ENCODE peak calls at places on chromosomes 16 and 17, in six cellular contexts. F is tibial artery, U is uterus, K is ovary, P is neuronal stem cell, H is upper lobe of right lung. O is an unnamed sample. For H3K27me3, the result is how much of the 10 kb centered on the place peaks cover.

GRCh38 chr16:12819126-12820117 is 15.7 kb upstream of the CPPED1 start:
- DNase-seq in F (peak), U (peak), K (peak), P (peak), H (peak), O (peak)

GRCh38 chr17:44004761-44005526 is 522 bp downstream of the NAGS start:
- DNase-seq in F (no peak), U (no peak), K (peak), P (no peak), H (peak), O (peak)

GRCh38 chr16:77387810-77388209 is 47.0 kb downstream of the ADAMTS18 start:
- DNase-seq in F (no peak), U (no peak), K (no peak), P (no peak), H (no peak), O (no peak)

GRCh38 chr17:34598161-34598776 is 18.9 kb downstream of the TMEM132E start:
- DNase-seq in F (no peak), U (no peak), K (no peak), P (no peak), H (no peak), O (no peak)

GRCh38 chr16:88968589-88969280 is 8.3 kb downstream of the CBFA2T3 start:
- DNase-seq in F (no peak), U (no peak), K (no peak), P (no peak), H (no peak), O (no peak)

GRCh38 chr16:1380195-1380594 is 28.5 kb downstream of the GNPTG start:
- DNase-seq in F (no peak), U (no peak), K (no peak), P (no peak), H (no peak), O (no peak)

GRCh38 chr17:38658741-38659345 is 15.9 kb downstream of the EPOP start:
- DNase-seq in F (peak), U (no peak), K (no peak), P (no peak), H (peak), O (no peak)

GRCh38 chr16:84156342-84156784 is 11.3 kb downstream of the DNAAF1 start:
- DNase-seq in F (no peak), U (no peak), K (no peak), P (no peak), H (peak), O (no peak)

GRCh38 chr17:17911003-17911613 is 61.1 kb downstream of the TOM1L2 start:
- DNase-seq in F (no peak), U (no peak), K (no peak), P (no peak), H (peak), O (no peak)

GRCh38 chr16:87203060-87203656 is 114.0 kb downstream of the C16orf95 start:
- DNase-seq in F (peak), U (no peak), K (no peak), P (peak), H (peak), O (peak)

GRCh38 chr17:51618485-51618884 is 358.1 kb downstream of the UTP18 start:
- DNase-seq in F (no peak), U (no peak), K (no peak), P (no peak), H (no peak), O (no peak)

GRCh38 chr16:11047057-11047456 is 102.7 kb downstream of the CLEC16A start:
- DNase-seq in F (no peak), U (peak), K (no peak), P (no peak), H (no peak), O (no peak)

GRCh38 chr17:68035131-68035522 is 408 bp upstream of the KPNA2 start:
- DNase-seq in F (peak), U (peak), K (peak), P (no peak), H (peak), O (peak)

GRCh38 chr16:72997141-72997542 is 50.8 kb downstream of the ZFHX3 start:
- DNase-seq in F (peak), U (peak), K (no peak), P (no peak), H (no peak), O (peak)

GRCh38 chr16:76486740-76487139 is 209.5 kb downstream of the CNTNAP4 start:
- DNase-seq in F (no peak), U (no peak), K (no peak), P (no peak), H (no peak), O (no peak)

GRCh38 chr17:56908061-56908542 is 5.7 kb downstream of the TRIM25 start:
- DNase-seq in F (peak), U (no peak), K (no peak), P (no peak), H (peak), O (peak)

GRCh38 chr17:57091186-57091618 is 6.2 kb downstream of the AKAP1 start:
- DNase-seq in F (peak), U (no peak), K (no peak), P (no peak), H (no peak), O (peak)

GRCh38 chr17:80438806-80439205 is 23.8 kb downstream of the ENDOV start:
- DNase-seq in F (no peak), U (no peak), K (no peak), P (no peak), H (no peak), O (no peak)

GRCh38 chr16:69762843-69763556 is 868 bp downstream of the WWP2 start:
- DNase-seq in F (no peak), U (no peak), K (no peak), P (no peak), H (no peak), O (no peak)

GRCh38 chr16:75130150-75130771 is 13.7 kb upstream of the LDHD start:
- DNase-seq in F (no peak), U (no peak), K (no peak), P (no peak), H (no peak), O (no peak)

GRCh38 chr16:4675864-4676786 is 17.2 kb upstream of the NUDT16L1 start:
- DNase-seq in F (no peak), U (no peak), K (no peak), P (no peak), H (no peak), O (no peak)

GRCh38 chr16:73193464-73193863 is 145.5 kb upstream of the ZFHX3 start:
- DNase-seq in F (no peak), U (no peak), K (no peak), P (no peak), H (no peak), O (no peak)

GRCh38 chr16:54411555-54411954 is 125.0 kb upstream of the IRX3 start:
- DNase-seq in F (no peak), U (peak), K (no peak), P (no peak), H (no peak), O (peak)

GRCh38 chr17:77724876-77725615 is 233.5 kb upstream of the TNRC6C start:
- DNase-seq in F (no peak), U (no peak), K (no peak), P (no peak), H (no peak), O (peak)

GRCh38 chr17:53722407-53722806 is 100.3 kb upstream of the KIF2B start:
- DNase-seq in F (no peak), U (no peak), K (no peak), P (no peak), H (no peak), O (no peak)

GRCh38 chr17:38550661-38551060 is 55.1 kb downstream of the SRCIN1 start:
- DNase-seq in F (peak), U (no peak), K (no peak), P (no peak), H (no peak), O (peak)

GRCh38 chr16:1941162-1941923 is 1.7 kb downstream of the MSRB1 start:
- DNase-seq in F (peak), U (no peak), K (no peak), P (no peak), H (no peak), O (no peak)

GRCh38 chr16:16983545-16983944 is 487.2 kb downstream of the XYLT1 start:
- DNase-seq in F (no peak), U (no peak), K (no peak), P (no peak), H (no peak), O (no peak)

GRCh38 chr17:2867441-2868424 is 71.5 kb downstream of the RAP1GAP2 start:
- DNase-seq in F (no peak), U (no peak), K (no peak), P (no peak), H (no peak), O (no peak)

GRCh38 chr17:28684963-28685362 is 23.0 kb downstream of the SUPT6H start:
- DNase-seq in F (no peak), U (peak), K (peak), P (no peak), H (no peak), O (no peak)

GRCh38 chr17:44384281-44384822 is 5.1 kb downstream of the ITGA2B start:
- DNase-seq in F (peak), U (no peak), K (no peak), P (no peak), H (no peak), O (no peak)

GRCh38 chr17:50631195-50631907 is 3.3 kb upstream of the ABCC3 start:
- DNase-seq in F (no peak), U (no peak), K (no peak), P (no peak), H (no peak), O (no peak)

GRCh38 chr17:14921936-14922335 is 343.2 kb downstream of the PMP22 start:
- DNase-seq in F (no peak), U (no peak), K (no peak), P (no peak), H (no peak), O (no peak)

GRCh38 chr16:87384162-87384999 is 805 bp upstream of the FBXO31 start:
- DNase-seq in F (peak), U (no peak), K (no peak), P (no peak), H (peak), O (peak)

GRCh38 chr17:76995352-76996105 is 127.3 kb downstream of the MGAT5B start:
- DNase-seq in F (no peak), U (no peak), K (no peak), P (no peak), H (no peak), O (no peak)

GRCh38 chr16:53757971-53758609 is 54.1 kb downstream of the FTO start:
- DNase-seq in F (no peak), U (no peak), K (no peak), P (no peak), H (no peak), O (no peak)

GRCh38 chr17:46943511-46944393 is 20.8 kb downstream of the GOSR2 start:
- DNase-seq in F (no peak), U (no peak), K (peak), P (no peak), H (no peak), O (no peak)

GRCh38 chr17:73182616-73183310 is 10.1 kb upstream of the COG1 start:
- DNase-seq in F (peak), U (no peak), K (no peak), P (no peak), H (no peak), O (peak)

GRCh38 chr16:5006348-5007193 is 27.2 kb downstream of the NAGPA start:
- DNase-seq in F (no peak), U (no peak), K (no peak), P (no peak), H (no peak), O (no peak)

DNA sequence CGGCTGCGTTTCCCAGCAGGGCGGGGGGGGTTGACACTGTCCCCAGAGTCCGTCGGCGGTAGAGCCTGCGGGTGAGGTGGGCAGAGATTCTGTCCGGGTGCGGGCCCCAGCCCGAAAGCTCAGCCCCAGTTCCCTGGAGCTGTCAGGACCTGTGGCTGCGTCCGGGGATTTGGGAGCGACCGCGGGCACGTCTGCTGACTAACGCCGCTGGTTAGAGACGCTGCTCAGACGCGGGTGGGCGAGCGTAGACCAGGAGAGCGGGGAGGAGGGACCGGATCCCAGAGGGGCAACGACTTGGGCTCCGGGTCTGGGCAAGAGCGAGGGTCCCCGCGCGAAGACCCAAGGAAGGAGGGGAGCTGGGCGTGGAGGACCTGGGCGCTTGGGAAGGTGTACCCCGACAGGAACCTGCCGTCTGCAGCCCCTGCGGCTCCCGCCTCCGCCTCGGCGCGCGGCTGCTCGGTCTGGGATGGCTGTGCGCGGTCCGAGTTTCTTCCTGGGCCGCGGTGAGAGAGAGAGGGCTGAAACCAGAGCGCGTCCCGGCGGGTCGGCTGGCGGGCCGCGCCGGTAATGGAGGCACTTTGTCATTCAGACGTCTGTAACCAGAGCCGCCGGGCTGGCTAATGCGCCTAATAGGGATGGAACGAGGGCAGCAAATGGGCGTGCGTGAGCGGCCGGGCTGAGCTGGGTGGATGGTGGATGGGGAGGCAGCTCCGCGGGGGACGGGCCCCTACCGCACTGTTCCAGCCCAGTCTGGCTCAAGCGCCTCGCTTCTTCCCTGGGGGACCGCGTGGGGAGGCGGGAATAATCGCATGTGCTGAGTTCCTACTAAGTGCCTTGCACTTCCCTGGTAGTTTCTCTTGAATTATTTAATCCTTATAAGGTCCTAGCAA is 2.3 kb downstream of the NGFR start:
- DNase-seq in F (peak), U (no peak), K (no peak), P (peak), H (no peak), O (no peak)
- H3K27me3 ChIP-seq in F (under half), U (under half), K (under half), P (half or more), H (half or more), O (half or more)

DNA sequence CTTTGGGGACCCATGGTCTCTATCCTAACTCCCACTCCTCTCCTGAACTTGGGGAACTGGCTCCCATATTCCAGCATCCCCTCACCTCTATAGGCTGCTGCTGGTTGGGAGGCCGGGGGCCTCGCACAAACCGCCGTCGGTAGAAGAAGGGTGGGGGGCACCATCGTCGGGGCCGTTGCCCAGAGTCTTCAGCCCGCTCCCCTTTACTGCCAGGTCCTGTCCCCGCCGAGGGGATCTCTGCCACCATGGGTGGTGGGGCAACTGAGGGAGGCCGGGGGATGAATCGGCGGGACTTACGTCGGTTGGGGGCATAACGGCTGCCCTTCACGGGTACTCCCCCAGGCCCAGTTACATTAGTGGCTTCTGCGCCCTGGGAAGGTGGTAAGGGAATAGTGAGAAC is 4.3 kb downstream of the YBX2 start:
- DNase-seq in F (peak), U (no peak), K (no peak), P (no peak), H (no peak), O (no peak)
- H3K27me3 ChIP-seq in F (under half), U (under half), K (under half), P (under half), H (under half), O (under half)

GRCh38 chr17:82300228-82300627 is 17.2 kb downstream of the CD7 start:
- DNase-seq in F (no peak), U (no peak), K (no peak), P (no peak), H (no peak), O (no peak)

GRCh38 chr17:82301300-82301915 is 16.0 kb downstream of the CD7 start:
- DNase-seq in F (no peak), U (no peak), K (no peak), P (no peak), H (no peak), O (no peak)

GRCh38 chr17:82299452-82299851 is 18.0 kb downstream of the CD7 start:
- DNase-seq in F (no peak), U (no peak), K (no peak), P (no peak), H (no peak), O (no peak)

GRCh38 chr17:82301916-82302497 is 15.4 kb downstream of the CD7 start:
- DNase-seq in F (no peak), U (no peak), K (no peak), P (no peak), H (peak), O (no peak)

GRCh38 chr17:82300707-82301270 is 16.6 kb downstream of the CD7 start:
- DNase-seq in F (no peak), U (peak), K (peak), P (no peak), H (peak), O (peak)
- H3K27me3 ChIP-seq in F (under half), U (under half), K (under half), P (under half), H (under half), O (under half)

GRCh38 chr17:41042953-41043352 is 1.7 kb upstream of the KRTAP1-1 start:
- DNase-seq in F (no peak), U (no peak), K (no peak), P (no peak), H (no peak), O (no peak)

GRCh38 chr17:41049110-41049509 is 2.0 kb upstream of the KRTAP2-1 start:
- DNase-seq in F (no peak), U (no peak), K (no peak), P (no peak), H (no peak), O (no peak)

GRCh38 chr17:41052594-41052993 is 2.4 kb downstream of the KRTAP2-2 start:
- DNase-seq in F (no peak), U (no peak), K (no peak), P (no peak), H (no peak), O (no peak)

GRCh38 chr17:41054025-41054424 is 1.0 kb downstream of the KRTAP2-2 start:
- DNase-seq in F (no peak), U (no peak), K (no peak), P (no peak), H (no peak), O (no peak)

GRCh38 chr17:41048441-41048840 is 1.3 kb upstream of the KRTAP2-1 start:
- DNase-seq in F (no peak), U (no peak), K (no peak), P (no peak), H (no peak), O (no peak)
- H3K27me3 ChIP-seq in F (under half), U (under half), K (under half), P (under half), H (under half), O (under half)

GRCh38 chr17:75006653-75007052 is 5.8 kb upstream of the MRPL58 start:
- DNase-seq in F (no peak), U (no peak), K (no peak), P (no peak), H (no peak), O (no peak)

GRCh38 chr17:75005291-75005690 is 7.2 kb upstream of the MRPL58 start:
- DNase-seq in F (no peak), U (no peak), K (no peak), P (no peak), H (no peak), O (no peak)

GRCh38 chr17:75009139-75009724 is 3.2 kb upstream of the MRPL58 start:
- DNase-seq in F (no peak), U (no peak), K (no peak), P (no peak), H (no peak), O (no peak)

GRCh38 chr17:75010683-75011406 is 1.6 kb upstream of the MRPL58 start:
- DNase-seq in F (no peak), U (peak), K (peak), P (no peak), H (no peak), O (peak)

GRCh38 chr17:75008373-75008772 is 4.1 kb upstream of the MRPL58 start:
- DNase-seq in F (no peak), U (no peak), K (no peak), P (no peak), H (no peak), O (no peak)
- H3K27me3 ChIP-seq in F (under half), U (under half), K (under half), P (under half), H (under half), O (under half)

DNA sequence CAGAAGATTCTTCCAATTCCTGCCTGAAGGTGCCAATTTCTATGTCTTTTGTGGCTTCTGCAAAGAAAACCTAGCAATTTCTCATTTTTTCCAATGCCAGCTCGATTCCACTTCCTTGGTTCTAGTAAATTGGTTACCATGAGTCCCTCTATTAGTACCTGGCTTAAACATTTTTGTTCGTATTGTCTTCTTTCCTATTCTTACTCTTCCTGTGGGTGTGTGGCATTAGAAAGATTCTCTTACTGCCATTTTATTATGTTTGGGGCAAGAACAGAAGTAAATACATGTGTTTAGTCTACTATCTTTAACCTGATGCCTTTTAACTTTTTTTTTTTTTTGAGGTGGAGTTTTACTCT is 20.3 kb upstream of the MAPK3 start:
- DNase-seq in F (no peak), U (no peak), K (no peak), P (no peak), H (no peak), O (no peak)
- H3K27me3 ChIP-seq in F (under half), U (under half), K (under half), P (under half), H (under half), O (under half)

GRCh38 chr17:36847293-36847645 is 90.0 kb upstream of the LHX1 start:
- DNase-seq in F (no peak), U (no peak), K (no peak), P (no peak), H (no peak), O (no peak)
- H3K27me3 ChIP-seq in F (under half), U (under half), K (under half), P (under half), H (under half), O (under half)

O was measured in stomach.